ENCODE peak calls at places on chromosomes 11 and 22, in six cellular contexts. A is EL, F is neural progenitor cell, Y is NCI-H524, P is left cardiac atrium, B is NCI-H774. M is an unnamed sample.

GRCh38 chr11:101327908-101328307 is 198.3 kb upstream of the PGR start:
- DNase-seq in A (no peak), F (no peak), Y (no peak), P (no peak), B (no peak), M (no peak)

GRCh38 chr11:95605271-95605940 is 184.2 kb downstream of the FAM76B start:
- DNase-seq in A (no peak), F (no peak), Y (no peak), P (no peak), B (no peak), M (no peak)

GRCh38 chr11:114068327-114068726 is 8.8 kb downstream of the ZBTB16 start:
- DNase-seq in A (no peak), F (no peak), Y (no peak), P (no peak), B (no peak), M (no peak)

GRCh38 chr11:10122337-10123197 is 171.5 kb downstream of the SBF2 start:
- DNase-seq in A (peak; percentile 51), F (no peak), Y (no peak), P (no peak), B (no peak), M (no peak)

GRCh38 chr11:95088946-95089619 is 563 bp upstream of the ENDOD1 start:
- DNase-seq in A (no peak), F (no peak), Y (no peak), P (no peak), B (no peak), M (no peak)

GRCh38 chr11:8948901-8949300 is 6.1 kb upstream of the ASCL3 start:
- DNase-seq in A (no peak), F (peak; percentile 36), Y (no peak), P (no peak), B (no peak), M (no peak)

GRCh38 chr22:48084041-48084748 is 1321.7 kb downstream of the TBC1D22A start:
- DNase-seq in A (no peak), F (peak; percentile 25), Y (no peak), P (no peak), B (no peak), M (no peak)

GRCh38 chr22:45686004-45686403 is 14.4 kb downstream of the ATXN10 start:
- DNase-seq in A (peak; percentile 48), F (no peak), Y (no peak), P (no peak), B (no peak), M (no peak)

GRCh38 chr11:10454506-10454901 is 560 bp upstream of the AMPD3 start:
- DNase-seq in A (no peak), F (no peak), Y (no peak), P (no peak), B (no peak), M (no peak)

GRCh38 chr11:99368579-99368978 is 347.8 kb downstream of the CNTN5 start:
- DNase-seq in A (no peak), F (no peak), Y (no peak), P (no peak), B (peak; percentile 48), M (no peak)

GRCh38 chr11:44372989-44373388 is 63.0 kb upstream of the ALX4 start:
- DNase-seq in A (no peak), F (peak; percentile 16), Y (no peak), P (no peak), B (no peak), M (no peak)

GRCh38 chr22:31343235-31344191 is 2.6 kb downstream of the PATZ1 start:
- DNase-seq in A (peak; percentile 54), F (peak; percentile 93), Y (peak; percentile 59), P (peak; percentile 46), B (peak; percentile 51), M (no peak)

GRCh38 chr22:22996511-22997261 is 73.6 kb upstream of the GNAZ start:
- DNase-seq in A (no peak), F (no peak), Y (no peak), P (no peak), B (no peak), M (no peak)

GRCh38 chr11:83063073-83063754 is 8.5 kb downstream of the RAB30 start:
- DNase-seq in A (peak; percentile 44), F (no peak), Y (no peak), P (no peak), B (no peak), M (no peak)

GRCh38 chr22:44620129-44620840 is 81.7 kb upstream of the PRR5 start:
- DNase-seq in A (peak; percentile 43), F (peak; percentile 97), Y (peak; percentile 95), P (peak; percentile 85), B (peak; percentile 36), M (peak; percentile 45)

GRCh38 chr11:76588455-76589325 is 81.9 kb downstream of the LRRC32 start:
- DNase-seq in A (no peak), F (no peak), Y (no peak), P (peak; percentile 84), B (no peak), M (no peak)

GRCh38 chr11:105201166-105201565 is 61.6 kb upstream of the CARD18 start:
- DNase-seq in A (no peak), F (no peak), Y (no peak), P (no peak), B (no peak), M (no peak)

GRCh38 chr11:79400717-79401330 is 40.0 kb downstream of the TENM4 start:
- DNase-seq in A (peak; percentile 34), F (peak; percentile 65), Y (peak; percentile 7), P (no peak), B (no peak), M (peak; percentile 7)

GRCh38 chr11:77130763-77131513 is 2.9 kb downstream of the MYO7A start:
- DNase-seq in A (peak; percentile 85), F (peak; percentile 12), Y (no peak), P (peak; percentile 44), B (no peak), M (peak; percentile 19)

GRCh38 chr11:26088391-26088790 is 243.5 kb upstream of the ANO3 start:
- DNase-seq in A (peak; percentile 11), F (no peak), Y (no peak), P (no peak), B (no peak), M (no peak)

GRCh38 chr11:19711911-19712280 is 741 bp upstream of the NAV2 start:
- DNase-seq in A (no peak), F (peak; percentile 72), Y (no peak), P (no peak), B (no peak), M (no peak)

GRCh38 chr22:42919199-42919598 is 62.1 kb upstream of the ARFGAP3 start:
- DNase-seq in A (peak; percentile 44), F (no peak), Y (peak; percentile 81), P (no peak), B (no peak), M (no peak)

GRCh38 chr11:72389116-72389515 is 45.2 kb downstream of the CLPB start:
- DNase-seq in A (no peak), F (no peak), Y (no peak), P (no peak), B (no peak), M (no peak)

GRCh38 chr22:27866136-27867091 is 52.6 kb downstream of the PITPNB start:
- DNase-seq in A (peak; percentile 92), F (no peak), Y (no peak), P (peak; percentile 64), B (no peak), M (no peak)

GRCh38 chr11:18936002-18936673 is 3.1 kb downstream of the MRGPRX1 start:
- DNase-seq in A (no peak), F (no peak), Y (no peak), P (no peak), B (no peak), M (no peak)